ENCODE peak calls at places on chromosomes 11 and 22, in seven cellular contexts. H is activated naive CD4-positive, alpha-beta T cell treated with anti-CD3 and anti-CD28 coated beads, Interleukin-2, amount 50 U/mL, for 72 hours; K is pancreas; P is upper lobe of right lung; L is naive thymus-derived CD8-positive, alpha-beta T cell; M is Right ventricle myocardium inferior; Y is left lung. B is an unnamed sample.

GRCh38 chr22:24751518-24751917 is 23.0 kb downstream of the PIWIL3 start:
- ATAC-seq in H (no peak), K (no peak), P (peak), L (no peak), M (no peak), Y (no peak), B (no peak)

GRCh38 chr11:20008190-20008801 is 152.0 kb downstream of the DBX1 start:
- ATAC-seq in H (no peak), K (peak), P (no peak), L (no peak), M (no peak), Y (peak), B (no peak)

GRCh38 chr22:50058338-50059184 is 463 bp upstream of the TTLL8 start:
- ATAC-seq in H (no peak), K (no peak), P (no peak), L (no peak), M (no peak), Y (no peak), B (no peak)

GRCh38 chr22:49735411-49736311 is 92.0 kb downstream of the BRD1 start:
- ATAC-seq in H (no peak), K (peak), P (peak), L (no peak), M (no peak), Y (peak), B (no peak)

GRCh38 chr11:47586456-47586855 is at the start of gene FAM180B:
- ATAC-seq in H (peak), K (no peak), P (no peak), L (no peak), M (peak), Y (no peak), B (no peak)

GRCh38 chr11:30377347-30377746 is 54.4 kb downstream of the ARL14EP start:
- ATAC-seq in H (no peak), K (no peak), P (no peak), L (no peak), M (no peak), Y (no peak), B (no peak)

GRCh38 chr11:108733479-108734116 is 68.7 kb downstream of the DDX10 start:
- ATAC-seq in H (peak), K (peak), P (peak), L (no peak), M (no peak), Y (peak), B (peak)

GRCh38 chr11:114162719-114163123 is 103.2 kb downstream of the ZBTB16 start:
- ATAC-seq in H (no peak), K (peak), P (peak), L (no peak), M (peak), Y (peak), B (no peak)

GRCh38 chr11:96306933-96307747 is 35.9 kb downstream of the MAML2 start:
- ATAC-seq in H (peak), K (peak), P (peak), L (peak), M (peak), Y (peak), B (no peak)

GRCh38 chr11:13318498-13319295 is 41.1 kb downstream of the BMAL1 start:
- ATAC-seq in H (peak), K (peak), P (peak), L (no peak), M (no peak), Y (peak), B (peak)

GRCh38 chr11:61332266-61332822 is 561 bp downstream of the DDB1 start:
- ATAC-seq in H (peak), K (no peak), P (peak), L (no peak), M (no peak), Y (peak), B (no peak)

GRCh38 chr11:130163346-130164220 is 4.0 kb downstream of the ST14 start:
- ATAC-seq in H (no peak), K (peak), P (peak), L (no peak), M (peak), Y (peak), B (no peak)

GRCh38 chr11:131914299-131914902 is 544.0 kb downstream of the NTM start:
- ATAC-seq in H (no peak), K (no peak), P (no peak), L (no peak), M (no peak), Y (no peak), B (no peak)

GRCh38 chr22:21904250-21904789 is 36.9 kb upstream of the MAPK1 start:
- ATAC-seq in H (no peak), K (no peak), P (no peak), L (no peak), M (no peak), Y (no peak), B (no peak)

GRCh38 chr11:114163830-114164401 is 104.4 kb downstream of the ZBTB16 start:
- ATAC-seq in H (no peak), K (no peak), P (peak), L (no peak), M (peak), Y (no peak), B (no peak)

GRCh38 chr11:121244861-121245260 is 47.7 kb upstream of the SC5D start:
- ATAC-seq in H (no peak), K (no peak), P (no peak), L (no peak), M (no peak), Y (no peak), B (no peak)

GRCh38 chr11:17163296-17163695 is 44.5 kb downstream of the PIK3C2A start:
- ATAC-seq in H (no peak), K (no peak), P (no peak), L (no peak), M (no peak), Y (no peak), B (no peak)